ENCODE peak calls at places on chromosome 13, in ten cellular contexts. Q, W, M, O, Y, U, B, J, N and S are unnamed samples.

GRCh38 chr13:20610006-20610405 is 43.0 kb downstream of the IFT88 start:
- DNase-seq in Y (no peak), J (no peak), Q (no peak), W (no peak), N (no peak), U (no peak), O (no peak), M (no peak), B (no peak), S (no peak)

GRCh38 chr13:108734676-108735075 is 105.3 kb downstream of the MYO16 start:
- DNase-seq in O (no peak), N (no peak), M (no peak), B (no peak), W (no peak), J (no peak), Y (no peak), Q (no peak), U (no peak), S (no peak)

GRCh38 chr13:99320693-99321481 is 13.7 kb upstream of the GPR183 start:
- DNase-seq in N (no peak), O (no peak), Q (no peak), U (no peak), W (no peak), J (no peak), B (no peak), Y (no peak), M (peak), S (no peak)

GRCh38 chr13:99086869-99087129 is 108.9 kb upstream of the DOCK9 start:
- DNase-seq in W (peak), O (no peak), N (peak), M (peak), Q (peak), B (no peak), Y (no peak), U (peak), J (peak), S (no peak)

GRCh38 chr13:44763604-44764311 is 187.6 kb upstream of the TSC22D1 start:
- DNase-seq in W (no peak), U (no peak), N (no peak), M (no peak), O (no peak), J (no peak), Q (no peak), B (no peak), Y (no peak), S (no peak)

GRCh38 chr13:94947965-94948371 is 235.6 kb upstream of the SOX21 start:
- DNase-seq in Y (no peak), B (no peak), W (no peak), M (no peak), U (no peak), N (no peak), Q (no peak), J (no peak), O (no peak), S (no peak)

GRCh38 chr13:104301216-104301975 is 1235.2 kb upstream of the SLC10A2 start:
- DNase-seq in Y (no peak), N (no peak), M (no peak), O (no peak), U (no peak), W (no peak), J (no peak), B (no peak), Q (no peak), S (no peak)

GRCh38 chr13:49346460-49346859 is 97.4 kb downstream of the CAB39L start:
- DNase-seq in M (no peak), U (no peak), J (no peak), N (no peak), O (no peak), Y (no peak), Q (no peak), B (no peak), W (no peak), S (no peak)

GRCh38 chr13:49444517-49445395 is 682 bp downstream of the SETDB2 start:
- DNase-seq in Q (no peak), J (peak), M (peak), U (no peak), Y (no peak), N (no peak), O (no peak), B (no peak), W (peak), S (peak)

GRCh38 chr13:51906581-51906980 is 44.8 kb downstream of the CCDC70 start:
- DNase-seq in Q (no peak), B (no peak), O (no peak), N (no peak), J (no peak), Y (no peak), U (no peak), M (no peak), W (no peak), S (no peak)

GRCh38 chr13:74062933-74063332 is 71.3 kb downstream of the KLF12 start:
- DNase-seq in W (peak), Y (peak), Q (no peak), B (no peak), U (no peak), O (no peak), J (no peak), N (peak), M (no peak), S (peak)

GRCh38 chr13:94192576-94192975 is 286.9 kb downstream of the DCT start:
- DNase-seq in B (no peak), M (no peak), Y (no peak), N (no peak), J (no peak), U (peak), Q (no peak), O (no peak), W (no peak), S (no peak)

GRCh38 chr13:97340399-97340798 is 93.6 kb upstream of the RAP2A start:
- DNase-seq in O (no peak), Q (no peak), Y (no peak), B (no peak), W (no peak), N (no peak), U (no peak), J (no peak), M (no peak), S (no peak)

GRCh38 chr13:40597735-40598365 is 68.6 kb downstream of the FOXO1 start:
- DNase-seq in B (no peak), O (no peak), Q (no peak), U (no peak), Y (no peak), M (no peak), J (no peak), W (no peak), N (no peak), S (peak)